ENCODE peak calls at places on chromosomes 4 and X, in eight cellular contexts. Q is left colon; T is GM23248; P is D341Med; D is AG08396; E is cardiac muscle cell; M is stimulated activated CD8-positive, alpha-beta memory T cell treated with anti-CD3 and anti-CD28 coated beads, Interleukin-7, amount 100 ng/mL, for 4 hours; V is ELR. H is an unnamed sample.

GRCh38 chrX:68090266-68090665 is 343.0 kb downstream of the OPHN1 start:
- DNase-seq in M (no peak), T (no peak), E (no peak), P (no peak), D (no peak), V (no peak), Q (no peak), H (no peak)

GRCh38 chr4:56307423-56307822 is 79.9 kb downstream of the AASDH start:
- DNase-seq in Q (no peak), T (peak; percentile 61), M (no peak), D (peak; percentile 29), E (no peak), V (peak; percentile 11), P (no peak), H (no peak)

GRCh38 chrX:48470833-48471118 is 716 bp upstream of the SLC38A5 start:
- DNase-seq in T (no peak), D (no peak), Q (no peak), E (no peak), V (no peak), M (no peak), P (peak; percentile 12), H (no peak)

GRCh38 chrX:15864629-15865028 is 10.0 kb upstream of the AP1S2 start:
- DNase-seq in Q (no peak), M (no peak), P (no peak), E (no peak), T (peak; percentile 33), D (no peak), V (peak; percentile 64), H (no peak)

GRCh38 chr4:53480909-53481308 is 103.5 kb downstream of the FIP1L1 start:
- DNase-seq in E (no peak), P (no peak), V (no peak), Q (no peak), T (peak; percentile 49), M (no peak), D (no peak), H (peak; percentile 1)

GRCh38 chr4:127993150-127993549 is 27.9 kb downstream of the ABHD18 start:
- DNase-seq in T (no peak), P (no peak), Q (no peak), E (no peak), V (no peak), M (no peak), D (no peak), H (no peak)

GRCh38 chrX:68684291-68684918 is 36.9 kb downstream of the STARD8 start:
- DNase-seq in M (no peak), Q (peak; percentile 19), T (no peak), D (no peak), E (no peak), V (peak; percentile 63), P (no peak), H (no peak)

GRCh38 chrX:23667239-23668177 is at the start of gene PRDX4:
- DNase-seq in T (peak; percentile 91), M (peak; percentile 72), D (peak; percentile 93), P (peak; percentile 93), Q (peak; percentile 87), V (peak; percentile 86), E (peak; percentile 95), H (peak; percentile 82)

GRCh38 chrX:129529685-129530281 is 6.5 kb upstream of the SMARCA1 start:
- DNase-seq in M (no peak), Q (no peak), T (peak; percentile 14), P (no peak), D (no peak), V (no peak), E (no peak), H (peak; percentile 73)

GRCh38 chrX:138128025-138128671 is 562.2 kb downstream of the ZIC3 start:
- DNase-seq in E (peak; percentile 47), M (no peak), T (peak; percentile 42), Q (peak; percentile 3), V (peak; percentile 18), P (peak; percentile 39), D (peak; percentile 36), H (peak; percentile 3)

GRCh38 chr4:40933272-40934053 is 183.7 kb downstream of the NSUN7 start:
- DNase-seq in Q (no peak), V (no peak), T (no peak), E (no peak), D (no peak), M (no peak), P (no peak), H (no peak)

GRCh38 chr4:53671757-53672156 is 80.5 kb upstream of the LNX1 start:
- DNase-seq in P (no peak), V (no peak), M (no peak), D (no peak), T (no peak), Q (no peak), E (peak; percentile 24), H (peak; percentile 22)

GRCh38 chr4:13484749-13485345 is 707 bp upstream of the RAB28 start:
- DNase-seq in M (no peak), T (peak; percentile 50), E (no peak), V (peak; percentile 57), D (no peak), Q (no peak), P (no peak), H (peak; percentile 34)